ENCODE peak calls at places on chromosomes 13 and 19, in nine cellular contexts. H is NCI-H1105; R is activated effector memory CD4-positive, alpha-beta T cell treated with anti-CD3 and anti-CD28 coated beads, Interleukin-2, amount 50 U/mL, for 16 hours; Q is stimulated activated CD8-positive, alpha-beta memory T cell treated with anti-CD3 and anti-CD28 coated beads, Interleukin-4, amount 100 ng/mL, for 1 hour; X is activated naive CD8-positive, alpha-beta T cell treated with anti-CD3 and anti-CD28 coated beads, Interleukin-2, amount 50 U/mL, for 24 hours; K is GM06990; F is mucosa of descending colon; P is uterus; Z is activated CD4-positive, alpha-beta T cell treated with anti-CD3 and anti-CD28 coated beads, Interleukin-2, amount 50 U/mL, for 24 hours. S is an unnamed sample.

GRCh38 chr19:54458648-54459281 is 4.8 kb downstream of the LENG9 start:
- DNase-seq in H (no peak), R (no peak), Q (no peak), X (no peak), K (no peak), F (no peak), P (no peak), Z (no peak), S (no peak)

GRCh38 chr13:108288741-108289140 is 19.2 kb downstream of the TNFSF13B start:
- DNase-seq in H (no peak), R (no peak), Q (no peak), X (no peak), K (no peak), F (no peak), P (no peak), Z (no peak), S (no peak)

GRCh38 chr13:50914301-50914700 is 4.7 kb downstream of the RNASEH2B start:
- DNase-seq in H (no peak), R (no peak), Q (no peak), X (no peak), K (no peak), F (no peak), P (no peak), Z (no peak), S (no peak)

GRCh38 chr19:14563989-14564650 is 7.7 kb downstream of the NDUFB7 start:
- DNase-seq in H (no peak), R (peak), Q (no peak), X (peak), K (peak), F (peak), P (no peak), Z (peak), S (peak)

GRCh38 chr13:98651716-98652115 is 74.8 kb upstream of the STK24 start:
- DNase-seq in H (no peak), R (no peak), Q (no peak), X (no peak), K (no peak), F (no peak), P (no peak), Z (no peak), S (no peak)

GRCh38 chr13:20814224-20814910 is 40.6 kb upstream of the EEF1AKMT1 start:
- DNase-seq in H (peak), R (no peak), Q (no peak), X (no peak), K (no peak), F (peak), P (peak), Z (no peak), S (no peak)

GRCh38 chr13:27172495-27172842 is 858 bp upstream of the USP12 start:
- DNase-seq in H (no peak), R (no peak), Q (no peak), X (no peak), K (no peak), F (peak), P (no peak), Z (no peak), S (no peak)

GRCh38 chr13:84239032-84239431 is 356.8 kb upstream of the SLITRK1 start:
- DNase-seq in H (no peak), R (no peak), Q (no peak), X (no peak), K (no peak), F (no peak), P (no peak), Z (no peak), S (no peak)

GRCh38 chr13:38628554-38628953 is 58.3 kb upstream of the FREM2 start:
- DNase-seq in H (no peak), R (no peak), Q (no peak), X (no peak), K (no peak), F (no peak), P (no peak), Z (no peak), S (no peak)

GRCh38 chr19:5823579-5824281 is 15.8 kb downstream of the FUT6 start:
- DNase-seq in H (no peak), R (no peak), Q (no peak), X (no peak), K (no peak), F (no peak), P (no peak), Z (no peak), S (no peak)

GRCh38 chr19:17797397-17798201 is 2.7 kb downstream of the B3GNT3 start:
- DNase-seq in H (no peak), R (peak), Q (no peak), X (peak), K (no peak), F (peak), P (no peak), Z (peak), S (no peak)

GRCh38 chr19:14775855-14776254 is 2.5 kb downstream of the ADGRE2 start:
- DNase-seq in H (no peak), R (peak), Q (no peak), X (peak), K (peak), F (peak), P (no peak), Z (no peak), S (peak)

GRCh38 chr19:14072535-14073231 is at the start of gene MISP3:
- DNase-seq in H (peak), R (peak), Q (no peak), X (peak), K (peak), F (peak), P (peak), Z (no peak), S (peak)

GRCh38 chr19:47049307-47049700 is 880 bp upstream of the TMEM160 start:
- DNase-seq in H (no peak), R (no peak), Q (no peak), X (no peak), K (no peak), F (no peak), P (no peak), Z (no peak), S (no peak)

GRCh38 chr13:72960114-72960513 is 98.7 kb upstream of the KLF5 start:
- DNase-seq in H (no peak), R (no peak), Q (no peak), X (no peak), K (no peak), F (no peak), P (no peak), Z (no peak), S (no peak)

GRCh38 chr13:68232351-68233130 is 1002.4 kb upstream of the PCDH9 start:
- DNase-seq in H (no peak), R (no peak), Q (no peak), X (no peak), K (no peak), F (no peak), P (no peak), Z (no peak), S (no peak)

GRCh38 chr19:44212865-44213346 is 574 bp downstream of the ZNF227 start:
- DNase-seq in H (no peak), R (no peak), Q (no peak), X (peak), K (no peak), F (no peak), P (no peak), Z (no peak), S (no peak)

GRCh38 chr13:27304611-27305010 is 34.0 kb downstream of the RASL11A start:
- DNase-seq in H (no peak), R (no peak), Q (no peak), X (no peak), K (no peak), F (no peak), P (no peak), Z (no peak), S (no peak)

GRCh38 chr19:49601482-49602038 is 10.6 kb downstream of the PRR12 start:
- DNase-seq in H (no peak), R (no peak), Q (no peak), X (no peak), K (no peak), F (no peak), P (no peak), Z (no peak), S (no peak)

GRCh38 chr13:30071890-30072817 is 221.7 kb upstream of the UBL3 start:
- DNase-seq in H (no peak), R (no peak), Q (no peak), X (no peak), K (no peak), F (peak), P (no peak), Z (no peak), S (no peak)

GRCh38 chr13:47893527-47893926 is 107.5 kb downstream of the SUCLA2 start:
- DNase-seq in H (no peak), R (no peak), Q (no peak), X (no peak), K (no peak), F (no peak), P (no peak), Z (no peak), S (no peak)

GRCh38 chr13:51125495-51126226 is 14.6 kb upstream of the C13orf42 start:
- DNase-seq in H (peak), R (peak), Q (peak), X (peak), K (peak), F (peak), P (peak), Z (peak), S (peak)

GRCh38 chr19:12513531-12514061 is 29.0 kb upstream of the ZNF709 start:
- DNase-seq in H (no peak), R (no peak), Q (no peak), X (no peak), K (no peak), F (no peak), P (no peak), Z (no peak), S (no peak)

GRCh38 chr13:29908411-29908810 is 58.0 kb upstream of the UBL3 start:
- DNase-seq in H (no peak), R (no peak), Q (no peak), X (no peak), K (no peak), F (no peak), P (peak), Z (no peak), S (no peak)

GRCh38 chr13:47237571-47237970 is 340.7 kb upstream of the HTR2A start:
- DNase-seq in H (no peak), R (no peak), Q (no peak), X (no peak), K (no peak), F (no peak), P (no peak), Z (no peak), S (no peak)

GRCh38 chr19:33468361-33469170 is 53.0 kb downstream of the PEPD start:
- DNase-seq in H (no peak), R (peak), Q (no peak), X (no peak), K (no peak), F (no peak), P (no peak), Z (no peak), S (no peak)